ENCODE peak calls at places on chromosomes 4 and X, in eight cellular contexts. J is breast epithelium, M is esophagus squamous epithelium, L is HCT116, T is lower leg skin, N is stomach, P is transverse colon, V is IMR-90. W is an unnamed sample.

GRCh38 chr4:71550220-71551190 is 211.7 kb downstream of the SLC4A4 start:
- DNase-seq in L (no peak), M (no peak), P (peak; percentile 13), J (no peak), N (no peak), V (peak; percentile 84), T (no peak), W (no peak)

GRCh38 chr4:11529625-11530201 is 101.0 kb upstream of the HS3ST1 start:
- DNase-seq in V (peak; percentile 89), M (no peak), J (no peak), N (peak; percentile 43), T (no peak), P (no peak), L (no peak), W (no peak)

GRCh38 chr4:8093587-8094274 is 64.9 kb downstream of the ABLIM2 start:
- DNase-seq in P (no peak), N (no peak), V (no peak), T (no peak), J (no peak), L (no peak), M (no peak), W (no peak)

GRCh38 chr4:118032691-118033090 is 1.6 kb upstream of the NDST3 start:
- DNase-seq in J (no peak), T (no peak), N (no peak), M (no peak), P (no peak), L (peak; percentile 29), V (peak; percentile 20), W (no peak)

GRCh38 chr4:173367285-173367684 is 3.5 kb upstream of the SAP30 start:
- DNase-seq in J (no peak), T (no peak), N (no peak), P (no peak), M (no peak), L (no peak), V (peak; percentile 22), W (no peak)

GRCh38 chr4:48944252-48944651 is 37.7 kb upstream of the OCIAD2 start:
- DNase-seq in P (peak; percentile 33), J (no peak), L (peak; percentile 83), N (peak; percentile 59), M (no peak), V (no peak), T (no peak), W (no peak)

GRCh38 chr4:123564758-123565346 is 168.3 kb downstream of the SPRY1 start:
- DNase-seq in J (no peak), M (no peak), N (peak; percentile 52), V (peak; percentile 69), P (peak; percentile 66), L (peak; percentile 75), T (no peak), W (peak; percentile 88)

GRCh38 chr4:26330186-26330787 is 9.5 kb downstream of the RBPJ start:
- DNase-seq in T (no peak), N (no peak), J (no peak), L (peak; percentile 53), V (peak; percentile 68), M (no peak), P (no peak), W (peak; percentile 63)

GRCh38 chr4:117064297-117064696 is 21.1 kb downstream of the TRAM1L1 start:
- DNase-seq in P (no peak), M (no peak), L (no peak), N (no peak), T (no peak), V (peak; percentile 7), J (no peak), W (no peak)

DNA sequence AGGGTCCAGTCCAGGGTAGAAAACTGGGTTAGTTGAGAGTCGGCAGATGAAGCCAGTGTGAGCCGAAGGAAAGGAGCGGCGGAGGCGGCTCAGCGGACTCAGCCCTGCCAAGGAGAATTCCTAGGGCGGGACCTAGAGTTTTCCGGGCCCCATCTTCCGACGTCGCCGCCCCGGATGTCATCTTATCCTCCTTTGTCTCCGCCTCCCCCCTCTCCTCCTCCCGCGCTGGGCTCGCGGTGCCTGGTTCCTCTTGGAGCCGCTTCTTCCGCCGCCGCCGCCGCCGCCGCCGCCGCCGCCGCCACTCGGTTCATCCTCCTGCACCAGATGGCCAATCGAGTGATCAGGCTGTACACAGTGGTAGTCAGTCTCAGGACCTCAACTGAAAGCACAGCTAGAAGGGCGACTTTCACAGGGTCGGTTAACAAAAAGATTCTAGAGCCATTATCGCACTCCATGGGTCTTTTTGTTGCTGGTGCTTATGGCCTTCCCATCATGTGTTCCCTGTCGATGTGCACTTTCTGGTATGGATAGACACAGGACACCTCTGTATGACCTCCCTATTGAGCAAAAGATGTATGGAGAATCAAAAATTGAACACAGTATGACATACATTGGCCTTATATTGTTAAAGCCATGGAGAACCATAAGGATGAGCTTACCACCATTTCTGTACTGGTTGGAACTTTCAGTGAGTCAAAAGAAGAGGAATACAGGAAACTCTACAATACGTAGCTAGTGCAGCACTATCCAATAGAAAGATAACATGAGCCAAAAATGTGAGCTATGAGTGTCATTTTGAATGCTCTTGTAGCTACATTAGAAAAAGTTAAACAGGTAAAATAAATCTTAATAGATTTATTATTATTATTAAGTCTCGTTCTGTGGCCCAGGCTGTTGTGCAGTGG is 32.4 kb upstream of the THOC2 start:
- DNase-seq in V (peak; percentile 81), L (peak; percentile 57), N (peak; percentile 75), P (peak; percentile 88), T (peak; percentile 79), J (peak; percentile 78), M (peak; percentile 6), W (peak; percentile 84)
- TF ChIP-seq POLR2A in V (no peak), L (no peak), N (no peak), P (no peak), T (no peak), J (no peak), M (no peak), W (peak; percentile 24)

GRCh38 chr4:82820689-82821088 is 22.1 kb upstream of the SCD5 start:
- DNase-seq in T (no peak), J (no peak), L (no peak), N (no peak), V (no peak), M (no peak), P (no peak), W (no peak)

GRCh38 chr4:82823062-82823461 is 24.5 kb upstream of the SCD5 start:
- DNase-seq in M (no peak), P (no peak), L (no peak), T (no peak), V (peak; percentile 84), N (no peak), J (no peak), W (no peak)

DNA sequence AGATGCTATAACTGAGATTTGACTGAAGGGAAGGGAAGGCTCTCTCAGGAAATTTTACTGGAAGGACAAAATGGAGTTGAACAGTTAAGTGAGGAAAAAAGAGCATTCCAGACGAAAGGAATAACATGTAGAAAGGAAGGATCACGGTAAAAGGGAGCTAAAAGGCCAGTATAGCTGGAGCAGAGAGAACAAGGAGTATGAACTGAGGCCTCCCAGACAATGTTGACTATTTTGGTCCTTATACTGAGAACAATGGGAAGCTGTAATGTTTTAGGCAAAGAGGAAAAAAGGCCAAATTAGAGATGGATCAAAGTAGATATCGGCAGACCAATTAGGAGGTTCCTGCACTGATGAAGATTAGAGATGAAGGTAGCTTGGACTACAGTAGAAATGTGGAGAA is 26.8 kb upstream of the SCD5 start:
- DNase-seq in V (no peak), N (no peak), P (no peak), M (no peak), T (no peak), L (no peak), J (no peak), W (no peak)
- TF ChIP-seq POLR2A in V (no peak), N (no peak), P (no peak), M (no peak), T (no peak), L (no peak), J (no peak), W (no peak)

DNA sequence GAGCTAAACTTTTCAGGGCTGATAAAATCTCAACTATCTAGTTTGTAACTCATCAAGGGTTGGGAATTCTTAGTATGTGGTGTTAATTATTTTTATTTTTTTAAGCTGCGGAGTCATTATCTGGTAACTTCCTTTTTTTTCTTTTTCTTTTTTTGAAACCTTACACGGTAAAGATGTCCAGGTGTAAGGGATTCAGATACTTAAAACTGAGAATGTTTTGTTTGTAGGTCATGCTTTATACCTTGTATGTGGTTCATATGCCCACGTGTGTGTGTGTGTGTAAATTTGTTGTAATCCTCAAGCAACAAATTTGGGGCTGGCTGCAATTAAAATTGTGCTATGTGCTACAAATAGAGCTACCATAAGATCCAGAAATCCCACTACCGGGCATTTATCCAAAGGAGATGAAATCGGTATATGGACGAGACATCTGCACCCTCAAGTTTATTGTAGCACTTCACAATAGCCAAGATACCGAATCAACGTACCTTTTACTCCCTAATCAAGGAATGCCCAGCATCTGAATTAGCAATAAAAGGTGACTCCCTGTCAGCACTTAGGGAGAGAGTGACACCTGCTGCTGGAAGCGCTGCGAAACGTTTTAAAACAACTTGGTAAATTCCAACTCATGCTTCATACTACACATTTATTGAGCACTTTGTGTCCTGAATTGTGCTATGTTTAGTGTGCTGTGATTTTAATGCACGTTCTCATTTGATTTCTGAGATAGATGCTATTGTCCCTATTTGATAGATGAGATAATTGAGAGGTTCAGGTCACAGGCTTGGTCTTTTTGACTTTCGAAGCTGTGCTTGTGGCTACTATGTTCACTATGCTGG is 16.1 kb downstream of the MSMO1 start:
- DNase-seq in N (no peak), P (no peak), T (no peak), J (no peak), V (no peak), L (no peak), M (no peak), W (peak; percentile 55)
- TF ChIP-seq POLR2A in N (no peak), P (no peak), T (no peak), J (no peak), V (no peak), L (no peak), M (no peak), W (peak; percentile 45)

GRCh38 chrX:47482512-47483309 is at the start of gene ZNF41:
- DNase-seq in P (peak; percentile 74), V (peak; percentile 78), N (peak; percentile 71), J (peak; percentile 61), M (peak; percentile 20), L (peak; percentile 74), T (peak; percentile 51), W (peak; percentile 86)
- TF ChIP-seq POLR2A in P (peak; percentile 54), V (no peak), N (no peak), J (no peak), M (no peak), L (no peak), T (no peak), W (peak; percentile 64)

GRCh38 chr4:77854431-77855111 is 8.1 kb upstream of the MRPL1 start:
- DNase-seq in T (no peak), V (no peak), L (no peak), N (no peak), M (no peak), P (no peak), J (no peak), W (no peak)
- TF ChIP-seq POLR2A in T (no peak), V (no peak), L (no peak), N (no peak), M (no peak), P (peak; percentile 37), J (no peak), W (no peak)

GRCh38 chr4:184825394-184826314 is at the start of gene ACSL1:
- DNase-seq in M (peak; percentile 8), P (peak; percentile 76), J (peak; percentile 70), N (peak; percentile 82), V (peak; percentile 53), L (no peak), T (peak; percentile 72), W (peak; percentile 84)
- TF ChIP-seq POLR2A in M (no peak), P (peak; percentile 37), J (no peak), N (no peak), V (peak; percentile 90), L (peak; percentile 44), T (no peak), W (peak; percentile 67)

GRCh38 chr4:150923945-150924344 is 91.1 kb downstream of the LRBA start:
- DNase-seq in T (no peak), J (no peak), M (no peak), P (no peak), N (no peak), L (no peak), V (no peak), W (no peak)
- TF ChIP-seq POLR2A in T (no peak), J (no peak), M (no peak), P (no peak), N (no peak), L (no peak), V (no peak), W (no peak)